ENCODE peak calls at places on chromosomes 7 and 10, in four cellular contexts. U is H1, I is A549, G is K562. N is an unnamed sample.

GRCh38 chr7:73972614-73973013 is 55.4 kb upstream of the ELN start:
- DNase-seq in U (peak; percentile 39), I (no peak), G (no peak), N (no peak)

GRCh38 chr7:123641901-123642300 is 13.8 kb upstream of the LMOD2 start:
- DNase-seq in U (no peak), I (no peak), G (no peak), N (no peak)

GRCh38 chr10:3542185-3542611 is 242.8 kb downstream of the KLF6 start:
- DNase-seq in U (no peak), I (no peak), G (no peak), N (no peak)

GRCh38 chr10:102752266-102752930 is 8.7 kb downstream of the WBP1L start:
- DNase-seq in U (no peak), I (no peak), G (no peak), N (peak; percentile 51)

GRCh38 chr7:79615466-79615865 is 162.0 kb upstream of the MAGI2 start:
- DNase-seq in U (no peak), I (no peak), G (no peak), N (no peak)

GRCh38 chr10:71236286-71236685 is 23.9 kb downstream of the UNC5B start:
- DNase-seq in U (no peak), I (no peak), G (no peak), N (no peak)

GRCh38 chr7:47759056-47759706 is 177.3 kb upstream of the TNS3 start:
- DNase-seq in U (no peak), I (peak; percentile 41), G (no peak), N (no peak)

GRCh38 chr10:71486465-71487114 is 89.9 kb downstream of the CDH23 start:
- DNase-seq in U (peak; percentile 93), I (no peak), G (peak; percentile 72), N (peak; percentile 26)

GRCh38 chr10:71134732-71135211 is 77.6 kb upstream of the UNC5B start:
- DNase-seq in U (no peak), I (no peak), G (no peak), N (no peak)

GRCh38 chr10:20059084-20059835 is 243.0 kb downstream of the PLXDC2 start:
- DNase-seq in U (no peak), I (no peak), G (no peak), N (no peak)

GRCh38 chr7:158592541-158592940 is 4.9 kb upstream of the PTPRN2 start:
- DNase-seq in U (no peak), I (no peak), G (no peak), N (no peak)

GRCh38 chr10:124736491-124737136 is 7.6 kb downstream of the FAM53B start:
- DNase-seq in U (peak; percentile 57), I (no peak), G (no peak), N (peak; percentile 32)

GRCh38 chr10:74058658-74059057 is 60.7 kb downstream of the VCL start:
- DNase-seq in U (no peak), I (no peak), G (no peak), N (peak; percentile 37)

GRCh38 chr10:104433611-104434010 is 80.0 kb downstream of the CFAP58 start:
- DNase-seq in U (no peak), I (no peak), G (no peak), N (no peak)

GRCh38 chr7:50119815-50120637 is 27.0 kb upstream of the ZPBP start:
- DNase-seq in U (peak; percentile 53), I (no peak), G (peak; percentile 25), N (peak; percentile 21)

GRCh38 chr10:96638696-96639095 is 51.9 kb upstream of the TM9SF3 start:
- DNase-seq in U (no peak), I (no peak), G (no peak), N (no peak)

GRCh38 chr7:55895021-55895420 is 7.8 kb downstream of the ZNF713 start:
- DNase-seq in U (no peak), I (no peak), G (no peak), N (no peak)

DNA sequence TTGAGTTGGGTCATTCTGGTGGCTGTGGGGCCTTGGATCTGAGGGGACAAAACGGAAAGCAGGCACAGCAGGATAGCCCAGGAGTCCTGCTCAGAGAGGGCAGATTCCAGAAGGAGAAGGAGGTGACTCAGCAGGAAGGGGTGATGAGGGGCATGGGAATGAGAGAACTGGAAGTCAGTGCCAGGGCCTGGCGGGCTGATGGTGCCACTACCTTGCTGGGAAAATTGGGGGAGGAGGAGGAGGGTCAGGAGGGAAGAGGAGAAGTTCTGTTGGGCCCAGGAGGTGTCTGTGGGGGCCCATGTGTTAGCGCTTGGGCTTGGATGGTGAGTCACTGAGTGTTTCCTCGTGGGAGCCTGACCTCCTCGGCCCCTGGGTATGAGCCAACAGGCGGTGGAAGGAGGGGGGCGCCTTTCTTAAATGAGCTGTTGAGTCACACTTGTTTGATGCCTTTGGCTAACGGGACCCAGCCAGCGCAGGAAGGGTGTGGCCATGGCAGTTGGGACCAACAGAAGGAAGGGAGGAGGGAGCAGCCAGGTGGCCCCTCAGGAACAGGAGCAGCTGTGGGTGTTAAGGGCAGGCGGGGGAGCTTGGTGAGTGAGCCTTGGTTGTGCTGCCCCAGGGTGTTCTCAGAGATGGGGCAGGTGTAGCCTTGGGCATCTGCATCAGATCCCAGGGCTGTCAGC is 130.0 kb upstream of the BTBD16 start:
- DNase-seq in U (no peak), I (peak; percentile 92), G (no peak), N (peak; percentile 27)
- TF ChIP-seq RNF2 in U (no peak), I (no peak), G (no peak), N (no peak)

GRCh38 chr10:132134541-132135397 is 52.0 kb upstream of the DPYSL4 start:
- DNase-seq in U (no peak), I (no peak), G (no peak), N (no peak)
- TF ChIP-seq RNF2 in U (no peak), I (no peak), G (no peak), N (no peak)

DNA sequence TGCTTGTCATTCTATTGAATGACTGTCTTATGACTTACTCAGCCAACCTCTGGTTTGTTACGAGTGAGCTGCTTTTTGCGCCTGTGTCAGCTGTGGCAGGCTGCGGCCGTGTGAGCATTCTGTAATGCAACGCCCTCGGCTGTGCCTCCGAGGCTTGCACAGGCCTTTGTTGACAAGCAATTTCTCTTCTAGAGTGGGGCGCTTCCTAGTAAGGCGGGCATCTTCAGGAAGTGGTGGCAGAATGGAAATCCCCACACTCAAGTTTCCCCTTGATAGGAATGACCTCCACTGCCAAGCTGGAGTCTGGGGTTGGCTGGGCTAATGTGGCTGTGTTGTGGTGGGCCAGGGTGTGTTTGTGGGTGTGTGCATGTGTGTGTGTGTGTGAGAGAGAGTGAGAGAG is 20.2 kb upstream of the TMEM178B start:
- DNase-seq in U (no peak), I (no peak), G (no peak), N (no peak)
- TF ChIP-seq RNF2 in U (no peak), I (no peak), G (no peak), N (no peak)

GRCh38 chr10:94420998-94421397 is 18.7 kb downstream of the TBC1D12 start:
- DNase-seq in U (no peak), I (no peak), G (no peak), N (no peak)

GRCh38 chr10:94423627-94424026 is 21.3 kb downstream of the TBC1D12 start:
- DNase-seq in U (no peak), I (no peak), G (no peak), N (no peak)

GRCh38 chr10:94420516-94420915 is 18.2 kb downstream of the TBC1D12 start:
- DNase-seq in U (no peak), I (no peak), G (no peak), N (no peak)

GRCh38 chr10:94425942-94426341 is 23.6 kb downstream of the TBC1D12 start:
- DNase-seq in U (no peak), I (no peak), G (no peak), N (no peak)

DNA sequence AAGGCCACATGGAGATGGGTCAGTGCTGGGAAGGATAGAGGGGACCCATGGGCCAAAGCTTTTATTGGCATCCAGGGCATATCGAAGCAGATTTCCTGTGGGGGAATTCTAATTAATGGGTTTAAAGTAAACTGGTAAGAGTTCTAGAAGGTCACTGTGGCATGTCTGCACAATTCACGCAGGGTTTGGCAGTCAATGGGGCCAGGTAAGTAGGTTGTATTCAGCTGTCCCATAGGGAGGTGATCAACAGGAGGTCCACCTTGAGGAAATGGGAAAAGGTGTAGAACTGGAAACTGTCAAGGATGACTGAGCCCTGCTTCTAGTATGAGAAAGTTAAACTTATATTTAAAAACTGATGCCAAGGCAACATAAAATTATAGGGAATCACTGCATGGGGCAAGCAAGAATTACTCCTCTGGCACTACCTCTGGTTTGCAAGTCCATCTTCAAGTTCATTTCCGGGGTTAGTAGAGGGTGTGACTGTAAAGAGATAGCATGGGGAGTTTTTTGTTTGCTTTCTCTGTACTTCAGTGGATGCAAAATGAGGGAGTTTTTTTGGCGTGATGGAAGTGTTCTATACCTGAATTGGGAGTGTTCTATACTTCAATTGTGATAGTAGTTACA is 22.5 kb downstream of the TBC1D12 start:
- DNase-seq in U (no peak), I (no peak), G (no peak), N (no peak)
- TF ChIP-seq RNF2 in U (no peak), I (no peak), G (no peak), N (no peak)

GRCh38 chr10:87702260-87702972 is 42.7 kb downstream of the PAPSS2 start:
- DNase-seq in U (no peak), I (no peak), G (no peak), N (no peak)

GRCh38 chr10:87707254-87707653 is 47.6 kb downstream of the PAPSS2 start:
- DNase-seq in U (no peak), I (no peak), G (no peak), N (no peak)

GRCh38 chr10:87705339-87705738 is 45.7 kb downstream of the PAPSS2 start:
- DNase-seq in U (no peak), I (no peak), G (no peak), N (no peak)

GRCh38 chr10:87702973-87703294 is 43.3 kb downstream of the PAPSS2 start:
- DNase-seq in U (no peak), I (no peak), G (no peak), N (no peak)

GRCh38 chr10:87706731-87707130 is 47.1 kb downstream of the PAPSS2 start:
- DNase-seq in U (no peak), I (no peak), G (no peak), N (no peak)
- TF ChIP-seq RNF2 in U (no peak), I (no peak), G (no peak), N (no peak)

GRCh38 chr7:130289478-130289877 is 3.5 kb upstream of the CPA4 start:
- DNase-seq in U (no peak), I (no peak), G (no peak), N (no peak)

GRCh38 chr7:130288829-130289228 is 4.1 kb upstream of the CPA4 start:
- DNase-seq in U (no peak), I (no peak), G (peak; percentile 43), N (peak; percentile 9)

GRCh38 chr7:130290745-130291144 is 2.2 kb upstream of the CPA4 start:
- DNase-seq in U (no peak), I (no peak), G (no peak), N (no peak)

GRCh38 chr7:130288168-130288567 is 4.8 kb upstream of the CPA4 start:
- DNase-seq in U (no peak), I (no peak), G (no peak), N (no peak)

DNA sequence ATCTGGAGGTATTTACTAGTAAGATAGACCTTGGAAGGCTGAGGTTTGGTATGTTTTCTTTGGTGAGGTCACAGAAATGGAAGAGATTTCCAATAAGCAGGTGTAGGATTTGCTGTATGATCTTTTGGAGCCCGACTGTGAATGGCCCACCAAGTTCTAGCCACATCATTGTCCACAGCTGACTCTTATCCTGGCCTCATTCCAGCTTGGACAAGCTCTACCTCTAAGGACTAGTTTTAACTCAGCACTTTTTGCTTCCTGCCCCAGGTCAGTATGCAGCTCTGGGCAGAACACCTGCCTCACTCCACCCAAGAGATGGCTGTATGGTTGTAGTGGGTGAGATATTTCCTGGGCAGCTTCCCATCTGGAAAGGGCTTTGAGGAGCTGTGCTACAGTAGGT is 6.1 kb upstream of the CPA4 start:
- DNase-seq in U (no peak), I (no peak), G (no peak), N (no peak)
- TF ChIP-seq RNF2 in U (no peak), I (no peak), G (no peak), N (no peak)